ENCODE peak calls at places on chromosome 13, in ten cellular contexts. One of them, this sample, is unnamed.

GRCh38 chr13:27920677-27921420 is 1.0 kb downstream of the PDX1 start:
- DNase-seq in PC-3: peak; percentile 26
- DNase-seq in GM19239: no peak
- DNase-seq in RPMI7951: no peak
- DNase-seq in adipocyte: peak; percentile 51
- DNase-seq in activated naive CD4-positive, alpha-beta T cell: no peak
- DNase-seq in brain microvascular endothelial cell: no peak
- DNase-seq in NCI-H2081 treated with DMSO at 0.1 percent for 48 hours: no peak
- DNase-seq in stimulated activated CD8-positive, alpha-beta memory T cell treated with anti-CD3 and anti-CD28 coated beads, Interleukin-7, amount 100 ng/mL, for 1 hour: no peak
- DNase-seq in NCI-H1092: peak; percentile 36
- DNase-seq in this sample: peak; percentile 74

GRCh38 chr13:39144941-39145533 is 106.8 kb downstream of the NHLRC3 start:
- DNase-seq in PC-3: peak; percentile 65
- DNase-seq in GM19239: peak; percentile 20
- DNase-seq in RPMI7951: peak; percentile 49
- DNase-seq in adipocyte: peak; percentile 87
- DNase-seq in activated naive CD4-positive, alpha-beta T cell: no peak
- DNase-seq in brain microvascular endothelial cell: peak; percentile 53
- DNase-seq in NCI-H2081 treated with DMSO at 0.1 percent for 48 hours: no peak
- DNase-seq in stimulated activated CD8-positive, alpha-beta memory T cell treated with anti-CD3 and anti-CD28 coated beads, Interleukin-7, amount 100 ng/mL, for 1 hour: no peak
- DNase-seq in NCI-H1092: peak; percentile 6
- DNase-seq in this sample: peak; percentile 63

GRCh38 chr13:109494955-109495354 is 291.4 kb downstream of the IRS2 start:
- DNase-seq in PC-3: peak; percentile 74
- DNase-seq in GM19239: no peak
- DNase-seq in RPMI7951: no peak
- DNase-seq in adipocyte: no peak
- DNase-seq in activated naive CD4-positive, alpha-beta T cell: no peak
- DNase-seq in brain microvascular endothelial cell: peak; percentile 64
- DNase-seq in NCI-H2081 treated with DMSO at 0.1 percent for 48 hours: no peak
- DNase-seq in stimulated activated CD8-positive, alpha-beta memory T cell treated with anti-CD3 and anti-CD28 coated beads, Interleukin-7, amount 100 ng/mL, for 1 hour: no peak
- DNase-seq in NCI-H1092: peak; percentile 88
- DNase-seq in this sample: peak; percentile 87

GRCh38 chr13:79483302-79483701 is 2.3 kb downstream of the NDFIP2 start:
- DNase-seq in PC-3: peak; percentile 55
- DNase-seq in GM19239: no peak
- DNase-seq in RPMI7951: peak; percentile 10
- DNase-seq in adipocyte: peak; percentile 36
- DNase-seq in activated naive CD4-positive, alpha-beta T cell: no peak
- DNase-seq in brain microvascular endothelial cell: peak; percentile 16
- DNase-seq in NCI-H2081 treated with DMSO at 0.1 percent for 48 hours: no peak
- DNase-seq in stimulated activated CD8-positive, alpha-beta memory T cell treated with anti-CD3 and anti-CD28 coated beads, Interleukin-7, amount 100 ng/mL, for 1 hour: no peak
- DNase-seq in NCI-H1092: no peak
- DNase-seq in this sample: no peak

GRCh38 chr13:67619346-67619745 is 389.2 kb upstream of the PCDH9 start:
- DNase-seq in PC-3: peak; percentile 49
- DNase-seq in GM19239: no peak
- DNase-seq in RPMI7951: no peak
- DNase-seq in adipocyte: peak; percentile 60
- DNase-seq in activated naive CD4-positive, alpha-beta T cell: no peak
- DNase-seq in brain microvascular endothelial cell: peak; percentile 55
- DNase-seq in NCI-H2081 treated with DMSO at 0.1 percent for 48 hours: no peak
- DNase-seq in stimulated activated CD8-positive, alpha-beta memory T cell treated with anti-CD3 and anti-CD28 coated beads, Interleukin-7, amount 100 ng/mL, for 1 hour: no peak
- DNase-seq in NCI-H1092: no peak
- DNase-seq in this sample: peak; percentile 36

GRCh38 chr13:75968103-75968838 is 332.1 kb downstream of the LMO7 start:
- DNase-seq in PC-3: peak; percentile 84
- DNase-seq in GM19239: no peak
- DNase-seq in RPMI7951: no peak
- DNase-seq in adipocyte: peak; percentile 40
- DNase-seq in activated naive CD4-positive, alpha-beta T cell: no peak
- DNase-seq in brain microvascular endothelial cell: no peak
- DNase-seq in NCI-H2081 treated with DMSO at 0.1 percent for 48 hours: no peak
- DNase-seq in stimulated activated CD8-positive, alpha-beta memory T cell treated with anti-CD3 and anti-CD28 coated beads, Interleukin-7, amount 100 ng/mL, for 1 hour: no peak
- DNase-seq in NCI-H1092: no peak
- DNase-seq in this sample: peak; percentile 3

GRCh38 chr13:34303346-34303745 is 485.4 kb downstream of the RFC3 start:
- DNase-seq in PC-3: peak; percentile 43
- DNase-seq in GM19239: no peak
- DNase-seq in RPMI7951: no peak
- DNase-seq in adipocyte: no peak
- DNase-seq in activated naive CD4-positive, alpha-beta T cell: no peak
- DNase-seq in brain microvascular endothelial cell: no peak
- DNase-seq in NCI-H2081 treated with DMSO at 0.1 percent for 48 hours: no peak
- DNase-seq in stimulated activated CD8-positive, alpha-beta memory T cell treated with anti-CD3 and anti-CD28 coated beads, Interleukin-7, amount 100 ng/mL, for 1 hour: no peak
- DNase-seq in NCI-H1092: no peak
- DNase-seq in this sample: no peak

GRCh38 chr13:46369506-46370268 is 17.4 kb downstream of the RUBCNL start:
- DNase-seq in PC-3: no peak
- DNase-seq in GM19239: no peak
- DNase-seq in RPMI7951: no peak
- DNase-seq in adipocyte: peak; percentile 77
- DNase-seq in activated naive CD4-positive, alpha-beta T cell: no peak
- DNase-seq in brain microvascular endothelial cell: peak; percentile 81
- DNase-seq in NCI-H2081 treated with DMSO at 0.1 percent for 48 hours: no peak
- DNase-seq in stimulated activated CD8-positive, alpha-beta memory T cell treated with anti-CD3 and anti-CD28 coated beads, Interleukin-7, amount 100 ng/mL, for 1 hour: no peak
- DNase-seq in NCI-H1092: no peak
- DNase-seq in this sample: no peak

GRCh38 chr13:33183431-33184130 is 102.0 kb downstream of the STARD13 start:
- DNase-seq in PC-3: no peak
- DNase-seq in GM19239: no peak
- DNase-seq in RPMI7951: peak; percentile 30
- DNase-seq in adipocyte: no peak
- DNase-seq in activated naive CD4-positive, alpha-beta T cell: no peak
- DNase-seq in brain microvascular endothelial cell: peak; percentile 71
- DNase-seq in NCI-H2081 treated with DMSO at 0.1 percent for 48 hours: no peak
- DNase-seq in stimulated activated CD8-positive, alpha-beta memory T cell treated with anti-CD3 and anti-CD28 coated beads, Interleukin-7, amount 100 ng/mL, for 1 hour: no peak
- DNase-seq in NCI-H1092: no peak
- DNase-seq in this sample: no peak

GRCh38 chr13:34555988-34556387 is 386.1 kb upstream of the NBEA start:
- DNase-seq in PC-3: no peak
- DNase-seq in GM19239: no peak
- DNase-seq in RPMI7951: peak; percentile 73
- DNase-seq in adipocyte: no peak
- DNase-seq in activated naive CD4-positive, alpha-beta T cell: no peak
- DNase-seq in brain microvascular endothelial cell: no peak
- DNase-seq in NCI-H2081 treated with DMSO at 0.1 percent for 48 hours: no peak
- DNase-seq in stimulated activated CD8-positive, alpha-beta memory T cell treated with anti-CD3 and anti-CD28 coated beads, Interleukin-7, amount 100 ng/mL, for 1 hour: no peak
- DNase-seq in NCI-H1092: no peak
- DNase-seq in this sample: no peak

GRCh38 chr13:27927444-27928352 is 7.9 kb downstream of the PDX1 start:
- DNase-seq in PC-3: no peak
- DNase-seq in GM19239: no peak
- DNase-seq in RPMI7951: no peak
- DNase-seq in adipocyte: no peak
- DNase-seq in activated naive CD4-positive, alpha-beta T cell: no peak
- DNase-seq in brain microvascular endothelial cell: no peak
- DNase-seq in NCI-H2081 treated with DMSO at 0.1 percent for 48 hours: no peak
- DNase-seq in stimulated activated CD8-positive, alpha-beta memory T cell treated with anti-CD3 and anti-CD28 coated beads, Interleukin-7, amount 100 ng/mL, for 1 hour: no peak
- DNase-seq in NCI-H1092: no peak
- DNase-seq in this sample: peak; percentile 43

GRCh38 chr13:50130686-50131051 is 115.4 kb downstream of the KCNRG start:
- DNase-seq in PC-3: peak; percentile 21
- DNase-seq in GM19239: no peak
- DNase-seq in RPMI7951: peak; percentile 43
- DNase-seq in adipocyte: peak; percentile 47
- DNase-seq in activated naive CD4-positive, alpha-beta T cell: no peak
- DNase-seq in brain microvascular endothelial cell: peak; percentile 53
- DNase-seq in NCI-H2081 treated with DMSO at 0.1 percent for 48 hours: no peak
- DNase-seq in stimulated activated CD8-positive, alpha-beta memory T cell treated with anti-CD3 and anti-CD28 coated beads, Interleukin-7, amount 100 ng/mL, for 1 hour: no peak
- DNase-seq in NCI-H1092: no peak
- DNase-seq in this sample: peak; percentile 53

GRCh38 chr13:43221611-43222010 is 198.2 kb downstream of the DNAJC15 start:
- DNase-seq in PC-3: no peak
- DNase-seq in GM19239: no peak
- DNase-seq in RPMI7951: peak; percentile 52
- DNase-seq in adipocyte: peak; percentile 60
- DNase-seq in activated naive CD4-positive, alpha-beta T cell: no peak
- DNase-seq in brain microvascular endothelial cell: no peak
- DNase-seq in NCI-H2081 treated with DMSO at 0.1 percent for 48 hours: no peak
- DNase-seq in stimulated activated CD8-positive, alpha-beta memory T cell treated with anti-CD3 and anti-CD28 coated beads, Interleukin-7, amount 100 ng/mL, for 1 hour: no peak
- DNase-seq in NCI-H1092: no peak
- DNase-seq in this sample: no peak

GRCh38 chr13:32126756-32127155 is 95.2 kb downstream of the FRY start:
- DNase-seq in PC-3: no peak
- DNase-seq in GM19239: no peak
- DNase-seq in RPMI7951: no peak
- DNase-seq in adipocyte: no peak
- DNase-seq in activated naive CD4-positive, alpha-beta T cell: no peak
- DNase-seq in brain microvascular endothelial cell: no peak
- DNase-seq in NCI-H2081 treated with DMSO at 0.1 percent for 48 hours: no peak
- DNase-seq in stimulated activated CD8-positive, alpha-beta memory T cell treated with anti-CD3 and anti-CD28 coated beads, Interleukin-7, amount 100 ng/mL, for 1 hour: no peak
- DNase-seq in NCI-H1092: no peak
- DNase-seq in this sample: no peak

GRCh38 chr13:22235950-22236290 is 565.0 kb downstream of the FGF9 start:
- DNase-seq in PC-3: no peak
- DNase-seq in GM19239: no peak
- DNase-seq in RPMI7951: no peak
- DNase-seq in adipocyte: no peak
- DNase-seq in activated naive CD4-positive, alpha-beta T cell: no peak
- DNase-seq in brain microvascular endothelial cell: no peak
- DNase-seq in NCI-H2081 treated with DMSO at 0.1 percent for 48 hours: no peak
- DNase-seq in stimulated activated CD8-positive, alpha-beta memory T cell treated with anti-CD3 and anti-CD28 coated beads, Interleukin-7, amount 100 ng/mL, for 1 hour: no peak
- DNase-seq in NCI-H1092: no peak
- DNase-seq in this sample: no peak

GRCh38 chr13:41352935-41353801 is 42.1 kb downstream of the NAA16 start:
- DNase-seq in PC-3: peak; percentile 71
- DNase-seq in GM19239: peak; percentile 31
- DNase-seq in RPMI7951: peak; percentile 46
- DNase-seq in adipocyte: peak; percentile 77
- DNase-seq in activated naive CD4-positive, alpha-beta T cell: no peak
- DNase-seq in brain microvascular endothelial cell: peak; percentile 81
- DNase-seq in NCI-H2081 treated with DMSO at 0.1 percent for 48 hours: no peak
- DNase-seq in stimulated activated CD8-positive, alpha-beta memory T cell treated with anti-CD3 and anti-CD28 coated beads, Interleukin-7, amount 100 ng/mL, for 1 hour: peak; percentile 26
- DNase-seq in NCI-H1092: peak; percentile 0
- DNase-seq in this sample: peak; percentile 53

GRCh38 chr13:101623469-101624209 is 171.2 kb downstream of the ITGBL1 start:
- DNase-seq in PC-3: peak; percentile 67
- DNase-seq in GM19239: peak; percentile 1
- DNase-seq in RPMI7951: peak; percentile 55
- DNase-seq in adipocyte: no peak
- DNase-seq in activated naive CD4-positive, alpha-beta T cell: no peak
- DNase-seq in brain microvascular endothelial cell: peak; percentile 20
- DNase-seq in NCI-H2081 treated with DMSO at 0.1 percent for 48 hours: no peak
- DNase-seq in stimulated activated CD8-positive, alpha-beta memory T cell treated with anti-CD3 and anti-CD28 coated beads, Interleukin-7, amount 100 ng/mL, for 1 hour: no peak
- DNase-seq in NCI-H1092: no peak
- DNase-seq in this sample: peak; percentile 1

GRCh38 chr13:55553736-55554135 is 1587.0 kb upstream of the PRR20A start:
- DNase-seq in PC-3: no peak
- DNase-seq in GM19239: no peak
- DNase-seq in RPMI7951: no peak
- DNase-seq in adipocyte: no peak
- DNase-seq in activated naive CD4-positive, alpha-beta T cell: no peak
- DNase-seq in brain microvascular endothelial cell: no peak
- DNase-seq in NCI-H2081 treated with DMSO at 0.1 percent for 48 hours: peak; percentile 68
- DNase-seq in stimulated activated CD8-positive, alpha-beta memory T cell treated with anti-CD3 and anti-CD28 coated beads, Interleukin-7, amount 100 ng/mL, for 1 hour: no peak
- DNase-seq in NCI-H1092: peak; percentile 35
- DNase-seq in this sample: no peak

GRCh38 chr13:29594310-29594709 is 1.2 kb downstream of the SLC7A1 start:
- DNase-seq in PC-3: peak; percentile 68
- DNase-seq in GM19239: peak; percentile 32
- DNase-seq in RPMI7951: peak; percentile 69
- DNase-seq in adipocyte: peak; percentile 85
- DNase-seq in activated naive CD4-positive, alpha-beta T cell: peak; percentile 41
- DNase-seq in brain microvascular endothelial cell: peak; percentile 84
- DNase-seq in NCI-H2081 treated with DMSO at 0.1 percent for 48 hours: no peak
- DNase-seq in stimulated activated CD8-positive, alpha-beta memory T cell treated with anti-CD3 and anti-CD28 coated beads, Interleukin-7, amount 100 ng/mL, for 1 hour: no peak
- DNase-seq in NCI-H1092: no peak
- DNase-seq in this sample: peak; percentile 87

GRCh38 chr13:92896842-92897241 is 329.8 kb upstream of the GPC6 start:
- DNase-seq in PC-3: peak; percentile 63
- DNase-seq in GM19239: no peak
- DNase-seq in RPMI7951: no peak
- DNase-seq in adipocyte: peak; percentile 24
- DNase-seq in activated naive CD4-positive, alpha-beta T cell: no peak
- DNase-seq in brain microvascular endothelial cell: peak; percentile 20
- DNase-seq in NCI-H2081 treated with DMSO at 0.1 percent for 48 hours: no peak
- DNase-seq in stimulated activated CD8-positive, alpha-beta memory T cell treated with anti-CD3 and anti-CD28 coated beads, Interleukin-7, amount 100 ng/mL, for 1 hour: no peak
- DNase-seq in NCI-H1092: peak; percentile 31
- DNase-seq in this sample: peak; percentile 48

This sample was measured in DMS53.